ENCODE peak calls at places on chromosomes 13 and 19, in eight cellular contexts. R, T, C, A, N, Y, J and H are unnamed samples.

GRCh38 chr19:39768811-39769210 is 9.8 kb upstream of the LEUTX start:
- DNase-seq in R (no peak), T (no peak), C (no peak), A (no peak), N (no peak), Y (no peak), J (no peak), H (no peak)

GRCh38 chr19:46608178-46608577 is 7.0 kb downstream of the CALM3 start:
- DNase-seq in R (no peak), T (no peak), C (no peak), A (no peak), N (peak; percentile 5), Y (no peak), J (no peak), H (no peak)

GRCh38 chr13:35855531-35856019 is 275.6 kb downstream of the DCLK1 start:
- DNase-seq in R (no peak), T (no peak), C (no peak), A (peak; percentile 21), N (no peak), Y (no peak), J (no peak), H (no peak)

GRCh38 chr13:112198611-112199010 is 131.7 kb downstream of the SOX1 start:
- DNase-seq in R (no peak), T (no peak), C (no peak), A (no peak), N (no peak), Y (no peak), J (no peak), H (no peak)

GRCh38 chr13:48493076-48493765 is 39.7 kb downstream of the RCBTB2 start:
- DNase-seq in R (no peak), T (peak; percentile 9), C (no peak), A (peak; percentile 32), N (no peak), Y (no peak), J (no peak), H (no peak)

GRCh38 chr19:9860407-9860806 is 25.3 kb downstream of the PIN1 start:
- DNase-seq in R (no peak), T (no peak), C (no peak), A (no peak), N (no peak), Y (no peak), J (no peak), H (no peak)

GRCh38 chr19:29117926-29118325 is 95.0 kb downstream of the UQCRFS1 start:
- DNase-seq in R (no peak), T (no peak), C (no peak), A (no peak), N (no peak), Y (no peak), J (no peak), H (no peak)

GRCh38 chr19:4124638-4125037 is 716 bp upstream of the MAP2K2 start:
- DNase-seq in R (no peak), T (no peak), C (no peak), A (no peak), N (no peak), Y (no peak), J (no peak), H (no peak)

GRCh38 chr19:1231729-1232128 is 6.1 kb downstream of the CBARP start:
- DNase-seq in R (no peak), T (no peak), C (no peak), A (no peak), N (no peak), Y (no peak), J (no peak), H (no peak)

GRCh38 chr19:46746281-46746965 is at the start of gene STRN4:
- DNase-seq in R (no peak), T (peak; percentile 33), C (no peak), A (no peak), N (peak; percentile 57), Y (peak; percentile 50), J (no peak), H (no peak)

GRCh38 chr13:25217023-25217909 is 45.2 kb upstream of the AMER2 start:
- DNase-seq in R (no peak), T (no peak), C (no peak), A (peak; percentile 45), N (no peak), Y (no peak), J (no peak), H (no peak)